ENCODE peak calls at places on chromosomes 11 and 22, in eight cellular contexts. B is lung; W is CD8-positive, alpha-beta T cell; D is activated T-helper 1 cell treated with anti-CD3 and anti-CD28 coated beads, Interleukin-12 subunit alpha, Interleukin-12 subunit beta, Interleukin-2, Interleukin-4 antibody, amounts not matched to agents 30 ng/mL and 10 ng/mL and 1 ng/mL, durations not matched to agents 14 hours and 24 hours and 36 hours; S is astrocyte of the hippocampus; K is lower lobe of right lung; C is tibial artery; V is lower leg skin. M is an unnamed sample.

GRCh38 chr11:70127653-70128434 is 49.7 kb downstream of the ANO1 start:
- DNase-seq in C (no peak), K (no peak), W (no peak), B (no peak), V (no peak), S (peak), D (no peak), M (no peak)

GRCh38 chr11:90818196-90818735 is 595.4 kb upstream of the CHORDC1 start:
- DNase-seq in B (no peak), D (no peak), S (no peak), V (no peak), K (no peak), C (no peak), W (no peak), M (no peak)

GRCh38 chr22:49960967-49961600 is 512 bp downstream of the PIM3 start:
- DNase-seq in W (peak), C (no peak), D (peak), S (no peak), V (peak), B (peak), K (peak), M (peak)

GRCh38 chr22:19325296-19325950 is 33.9 kb upstream of the CLTCL1 start:
- DNase-seq in S (no peak), C (no peak), V (no peak), W (no peak), K (no peak), B (no peak), D (no peak), M (no peak)

GRCh38 chr11:83350187-83350586 is 64.0 kb upstream of the CCDC90B start:
- DNase-seq in D (no peak), B (no peak), W (no peak), C (no peak), S (no peak), K (no peak), V (no peak), M (no peak)

GRCh38 chr11:62435741-62436485 is 17.1 kb downstream of the SCGB1A1 start:
- DNase-seq in K (no peak), B (no peak), C (no peak), S (no peak), D (no peak), V (no peak), W (no peak), M (no peak)

GRCh38 chr22:42194953-42195352 is 64.3 kb upstream of the CYP2D6 start:
- DNase-seq in W (no peak), S (no peak), V (no peak), B (no peak), C (no peak), D (no peak), K (no peak), M (no peak)

GRCh38 chr11:46272816-46273427 is 4.5 kb upstream of the CREB3L1 start:
- DNase-seq in S (peak), W (no peak), D (no peak), V (no peak), B (peak), C (peak), K (peak), M (peak)

GRCh38 chr11:107780136-107780535 is 68.3 kb upstream of the SLN start:
- DNase-seq in B (no peak), S (peak), C (no peak), V (no peak), D (no peak), W (no peak), K (no peak), M (no peak)

GRCh38 chr11:17845431-17845881 is 110.9 kb downstream of the KCNC1 start:
- DNase-seq in K (no peak), W (no peak), B (no peak), D (no peak), V (no peak), C (peak), S (peak), M (no peak)

GRCh38 chr11:62500066-62501035 is 46.3 kb downstream of the AHNAK start:
- DNase-seq in W (no peak), V (no peak), S (no peak), D (no peak), C (no peak), K (no peak), B (no peak), M (no peak)

GRCh38 chr11:104366321-104366734 is 202.4 kb upstream of the PDGFD start:
- DNase-seq in V (no peak), S (no peak), C (no peak), B (no peak), K (no peak), W (no peak), D (no peak), M (no peak)

GRCh38 chr11:68468217-68468828 is 7.8 kb downstream of the PPP6R3 start:
- DNase-seq in W (no peak), V (no peak), K (no peak), C (no peak), D (no peak), B (no peak), S (no peak), M (no peak)

GRCh38 chr22:47090591-47091240 is 328.3 kb downstream of the TBC1D22A start:
- DNase-seq in W (peak), V (peak), B (no peak), D (no peak), C (no peak), K (no peak), S (no peak), M (no peak)

GRCh38 chr11:2567026-2567671 is 122.3 kb downstream of the KCNQ1 start:
- DNase-seq in W (no peak), K (peak), V (no peak), S (no peak), B (no peak), C (no peak), D (no peak), M (no peak)

GRCh38 chr22:26610072-26610958 is 7.5 kb downstream of the CRYBB1 start:
- DNase-seq in C (peak), S (peak), K (no peak), W (peak), B (no peak), D (peak), V (no peak), M (no peak)

GRCh38 chr22:44711701-44712100 is 9.7 kb downstream of the PRR5 start:
- DNase-seq in V (no peak), D (no peak), S (no peak), C (no peak), W (peak), K (no peak), B (no peak), M (no peak)

GRCh38 chr11:90373971-90374370 is 151.1 kb upstream of the CHORDC1 start:
- DNase-seq in S (no peak), C (no peak), B (no peak), K (no peak), V (no peak), D (no peak), W (no peak), M (no peak)

GRCh38 chr22:29195118-29195963 is 10.4 kb upstream of the EMID1 start:
- DNase-seq in S (no peak), B (no peak), V (no peak), W (no peak), K (no peak), D (no peak), C (no peak), M (no peak)

GRCh38 chr22:31253949-31254348 is 38.3 kb downstream of the PIK3IP1 start:
- DNase-seq in B (peak), K (peak), S (no peak), V (peak), C (no peak), D (no peak), W (no peak), M (no peak)

GRCh38 chr22:42180349-42180842 is 49.8 kb upstream of the CYP2D6 start:
- DNase-seq in K (no peak), V (no peak), W (peak), S (peak), B (no peak), D (peak), C (peak), M (no peak)

GRCh38 chr11:38543311-38543710 is 1945.3 kb upstream of the RAG2 start:
- DNase-seq in V (no peak), W (no peak), B (no peak), D (no peak), C (no peak), K (no peak), S (peak), M (no peak)

GRCh38 chr11:47186076-47186936 is at the start of gene PACSIN3:
- DNase-seq in B (no peak), W (no peak), S (peak), C (no peak), V (no peak), D (peak), K (peak), M (no peak)

GRCh38 chr11:73349633-73350032 is 26.6 kb upstream of the RELT start:
- DNase-seq in C (no peak), V (no peak), K (no peak), W (no peak), B (no peak), S (no peak), D (no peak), M (no peak)

GRCh38 chr11:5618807-5619206 is 6.0 kb upstream of the TRIM34 start:
- DNase-seq in S (peak), V (no peak), B (no peak), C (no peak), W (no peak), K (no peak), D (no peak), M (no peak)

GRCh38 chr11:111963786-111964385 is 26.7 kb downstream of the DIXDC1 start:
- DNase-seq in C (no peak), B (no peak), S (no peak), V (no peak), D (no peak), K (no peak), W (no peak), M (no peak)

GRCh38 chr11:73142128-73142377 is at the start of gene FCHSD2:
- DNase-seq in W (no peak), B (no peak), S (no peak), K (no peak), C (no peak), D (no peak), V (no peak), M (no peak)

GRCh38 chr22:47116426-47117341 is 354.2 kb downstream of the TBC1D22A start:
- DNase-seq in K (no peak), B (no peak), V (no peak), C (no peak), S (no peak), W (no peak), D (no peak), M (no peak)

GRCh38 chr11:73239571-73240189 is 21.6 kb downstream of the P2RY2 start:
- DNase-seq in K (no peak), B (no peak), W (no peak), C (no peak), V (no peak), S (peak), D (no peak), M (no peak)

GRCh38 chr22:25492950-25493790 is 71.3 kb upstream of the GRK3 start:
- DNase-seq in B (no peak), W (no peak), K (no peak), V (no peak), C (no peak), S (peak), D (no peak), M (no peak)

GRCh38 chr11:134482128-134482527 is 70.1 kb upstream of the B3GAT1 start:
- DNase-seq in C (no peak), S (no peak), V (peak), B (no peak), K (no peak), D (no peak), W (no peak), M (no peak)

GRCh38 chr11:77113382-77114088 is 10.9 kb downstream of the OMP start:
- DNase-seq in C (no peak), S (peak), K (no peak), D (no peak), W (no peak), B (no peak), V (no peak), M (no peak)

GRCh38 chr22:39530692-39531331 is 1.7 kb downstream of the RPS19BP1 start:
- DNase-seq in D (no peak), B (no peak), W (peak), S (peak), C (no peak), V (no peak), K (peak), M (no peak)